ENCODE peak calls at places on chromosomes 1 and 21, in four cellular contexts. One of them, this sample, is unnamed.
A peak's percentile ranks its signal among the peaks of the same experiment; 100 is the strongest.

GRCh38 chr21:16113052-16113715 is 383.4 kb downstream of the USP25 start:
- DNase-seq in H1: no peak
- DNase-seq in IMR-90: peak; percentile 16
- DNase-seq in neuronal stem cell: no peak
- DNase-seq in this sample: peak; percentile 34

GRCh38 chr21:30268608-30269197 is 14.0 kb downstream of the KRTAP24-1 start:
- DNase-seq in neuronal stem cell: no peak
- DNase-seq in H1: peak; percentile 48
- DNase-seq in IMR-90: no peak
- DNase-seq in this sample: no peak

GRCh38 chr21:33317226-33317625 is 7.5 kb upstream of the IFNAR1 start:
- DNase-seq in neuronal stem cell: no peak
- DNase-seq in IMR-90: peak; percentile 18
- DNase-seq in H1: no peak
- DNase-seq in this sample: no peak

GRCh38 chr1:236759252-236759859 is 35.7 kb upstream of the MTR start:
- DNase-seq in IMR-90: peak; percentile 42
- DNase-seq in H1: no peak
- DNase-seq in neuronal stem cell: peak; percentile 45
- DNase-seq in this sample: peak; percentile 51

GRCh38 chr1:179298952-179299351 is 5.4 kb downstream of the SOAT1 start:
- DNase-seq in neuronal stem cell: no peak
- DNase-seq in H1: no peak
- DNase-seq in IMR-90: no peak
- DNase-seq in this sample: no peak

GRCh38 chr1:33089457-33089856 is 8.5 kb downstream of the AZIN2 start:
- DNase-seq in neuronal stem cell: no peak
- DNase-seq in H1: no peak
- DNase-seq in IMR-90: no peak
- DNase-seq in this sample: no peak

GRCh38 chr1:29673669-29674624 is 437.6 kb downstream of the PTPRU start:
- DNase-seq in IMR-90: no peak
- DNase-seq in neuronal stem cell: no peak
- DNase-seq in H1: no peak
- DNase-seq in this sample: no peak

GRCh38 chr1:244651956-244652698 is 799 bp upstream of the DESI2 start:
- DNase-seq in neuronal stem cell: peak; percentile 8
- DNase-seq in H1: no peak
- DNase-seq in IMR-90: peak; percentile 11
- DNase-seq in this sample: no peak

GRCh38 chr1:9730096-9730901 is 78.8 kb downstream of the PIK3CD start:
- DNase-seq in IMR-90: no peak
- DNase-seq in neuronal stem cell: no peak
- DNase-seq in H1: no peak
- DNase-seq in this sample: no peak

GRCh38 chr1:55050283-55050682 is 10.9 kb downstream of the PCSK9 start:
- DNase-seq in neuronal stem cell: no peak
- DNase-seq in IMR-90: peak; percentile 62
- DNase-seq in H1: no peak
- DNase-seq in this sample: no peak

GRCh38 chr1:204128964-204129896 is 22.6 kb downstream of the ETNK2 start:
- DNase-seq in neuronal stem cell: peak; percentile 54
- DNase-seq in IMR-90: peak; percentile 61
- DNase-seq in H1: peak; percentile 94
- DNase-seq in this sample: peak; percentile 77

GRCh38 chr1:178564086-178564782 is 51.3 kb downstream of the TEX35 start:
- DNase-seq in H1: no peak
- DNase-seq in neuronal stem cell: no peak
- DNase-seq in IMR-90: no peak
- DNase-seq in this sample: no peak

GRCh38 chr1:84892657-84893618 is at the start of gene LPAR3:
- DNase-seq in IMR-90: no peak
- DNase-seq in H1: peak; percentile 85
- DNase-seq in neuronal stem cell: peak; percentile 67
- DNase-seq in this sample: peak; percentile 28

GRCh38 chr21:41762236-41762635 is 4.6 kb downstream of the RIPK4 start:
- DNase-seq in H1: peak; percentile 71
- DNase-seq in neuronal stem cell: no peak
- DNase-seq in IMR-90: no peak
- DNase-seq in this sample: no peak

GRCh38 chr1:109400035-109400655 is 2.4 kb upstream of the SORT1 start:
- DNase-seq in IMR-90: no peak
- DNase-seq in H1: no peak
- DNase-seq in neuronal stem cell: no peak
- DNase-seq in this sample: no peak

GRCh38 chr1:223543559-223543958 is 121.9 kb downstream of the CAPN8 start:
- DNase-seq in H1: no peak
- DNase-seq in IMR-90: no peak
- DNase-seq in neuronal stem cell: no peak
- DNase-seq in this sample: no peak

GRCh38 chr1:44245066-44245465 is 31.8 kb downstream of the DMAP1 start:
- DNase-seq in neuronal stem cell: no peak
- DNase-seq in IMR-90: no peak
- DNase-seq in H1: no peak
- DNase-seq in this sample: no peak

GRCh38 chr1:68010094-68010493 is 40.3 kb downstream of the DIRAS3 start:
- DNase-seq in H1: no peak
- DNase-seq in neuronal stem cell: no peak
- DNase-seq in IMR-90: peak; percentile 47
- DNase-seq in this sample: peak; percentile 33

GRCh38 chr1:244067893-244068292 is 16.8 kb downstream of the ZBTB18 start:
- DNase-seq in H1: no peak
- DNase-seq in IMR-90: peak; percentile 46
- DNase-seq in neuronal stem cell: no peak
- DNase-seq in this sample: no peak

GRCh38 chr1:50968884-50969610 is 998 bp upstream of the CDKN2C start:
- DNase-seq in neuronal stem cell: no peak
- DNase-seq in H1: peak; percentile 76
- DNase-seq in IMR-90: no peak
- DNase-seq in this sample: peak; percentile 60

GRCh38 chr1:213481395-213481794 is 430.4 kb downstream of the RPS6KC1 start:
- DNase-seq in IMR-90: no peak
- DNase-seq in neuronal stem cell: no peak
- DNase-seq in H1: no peak
- DNase-seq in this sample: no peak

GRCh38 chr1:36099681-36100341 is 11.1 kb downstream of the ADPRS start:
- DNase-seq in neuronal stem cell: peak; percentile 81
- DNase-seq in H1: peak; percentile 96
- DNase-seq in IMR-90: peak; percentile 73
- DNase-seq in this sample: peak; percentile 72

GRCh38 chr1:107640207-107640606 is 324.8 kb downstream of the VAV3 start:
- DNase-seq in neuronal stem cell: no peak
- DNase-seq in IMR-90: no peak
- DNase-seq in H1: no peak
- DNase-seq in this sample: no peak

GRCh38 chr1:84253891-84254290 is 47.6 kb upstream of the SAMD13 start:
- DNase-seq in neuronal stem cell: no peak
- DNase-seq in H1: no peak
- DNase-seq in IMR-90: peak; percentile 97
- DNase-seq in this sample: peak; percentile 96

GRCh38 chr1:161216945-161217712 is 2.0 kb downstream of the FCER1G start:
- DNase-seq in H1: no peak
- DNase-seq in neuronal stem cell: no peak
- DNase-seq in IMR-90: peak; percentile 86
- DNase-seq in this sample: peak; percentile 95

GRCh38 chr1:225809842-225810578 is at the start of gene EPHX1:
- DNase-seq in H1: peak; percentile 92
- DNase-seq in neuronal stem cell: peak; percentile 74
- DNase-seq in IMR-90: peak; percentile 84
- DNase-seq in this sample: peak; percentile 91

GRCh38 chr1:197838836-197839235 is 63.6 kb upstream of the DENND1B start:
- DNase-seq in neuronal stem cell: no peak
- DNase-seq in IMR-90: peak; percentile 90
- DNase-seq in H1: no peak
- DNase-seq in this sample: peak; percentile 71

DNA sequence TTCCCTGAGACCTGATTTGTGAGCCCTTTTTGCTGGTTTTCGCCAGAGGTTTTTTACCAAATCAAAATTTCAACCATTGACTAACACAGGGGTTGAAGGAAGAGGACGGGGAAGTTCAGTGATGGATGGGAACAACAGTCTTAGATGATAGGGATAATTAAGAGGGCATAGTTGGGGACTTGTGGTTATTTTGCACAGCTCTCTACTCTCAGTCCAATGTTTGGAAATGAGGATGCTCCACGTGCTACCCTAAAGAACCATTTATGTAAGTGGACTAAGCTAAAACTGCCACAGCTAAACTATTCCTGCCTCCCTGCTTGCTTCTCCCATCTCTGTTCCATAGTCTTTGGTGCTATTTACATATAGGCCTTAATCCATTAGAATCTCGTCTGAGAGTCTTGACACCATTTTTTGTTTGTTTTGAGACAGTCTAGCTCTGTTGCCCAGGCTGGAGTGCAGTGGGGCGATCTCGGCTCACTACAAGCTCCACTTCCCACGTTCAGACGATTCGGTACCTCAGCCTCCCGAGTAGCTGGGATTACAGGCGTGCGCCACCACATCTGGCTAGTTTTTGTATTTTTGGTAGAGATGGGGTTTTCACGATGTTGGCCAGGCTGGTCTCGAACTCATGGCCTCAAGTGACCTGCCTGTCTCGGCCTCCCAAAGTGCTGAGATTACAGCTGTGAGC is 689 bp upstream of the MCL1 start:
- DNase-seq in H1: no peak
- DNase-seq in neuronal stem cell: no peak
- DNase-seq in IMR-90: no peak
- DNase-seq in this sample: no peak
- H2AFZ ChIP-seq in H1: no peak overlapping the region
- H2AFZ ChIP-seq in neuronal stem cell: peak overlapping the region; percentile 74
- H2AFZ ChIP-seq in IMR-90: peak overlapping the region; percentile 89
- H2AFZ ChIP-seq in this sample: peak overlapping the region; percentile 4

DNA sequence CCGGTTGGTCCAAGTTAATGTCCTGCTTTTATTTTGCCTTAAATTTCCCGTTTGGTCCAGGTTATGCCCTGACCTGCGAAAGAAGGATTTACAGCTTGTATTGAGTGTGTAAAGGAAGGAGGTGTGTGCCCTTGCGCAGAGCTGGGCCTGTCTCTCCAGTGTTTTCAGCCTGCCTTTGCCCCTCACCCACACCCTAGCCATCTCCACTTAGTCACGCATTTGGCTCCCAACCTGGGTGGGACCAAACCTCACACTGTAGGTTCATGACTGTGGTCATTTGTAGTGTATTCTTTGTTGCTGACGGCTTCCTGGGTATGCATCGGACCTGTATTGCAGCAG is 567 bp upstream of the SRSF10 start:
- DNase-seq in neuronal stem cell: no peak
- DNase-seq in IMR-90: peak; percentile 64
- DNase-seq in H1: peak; percentile 53
- DNase-seq in this sample: peak; percentile 54
- H3K4ac ChIP-seq in neuronal stem cell: no peak overlapping the region
- H3K4ac ChIP-seq in IMR-90: peak overlapping the region; percentile 98
- H3K4ac ChIP-seq in H1: peak overlapping the region; percentile 95
- H3K4ac ChIP-seq in this sample: no peak overlapping the region

DNA sequence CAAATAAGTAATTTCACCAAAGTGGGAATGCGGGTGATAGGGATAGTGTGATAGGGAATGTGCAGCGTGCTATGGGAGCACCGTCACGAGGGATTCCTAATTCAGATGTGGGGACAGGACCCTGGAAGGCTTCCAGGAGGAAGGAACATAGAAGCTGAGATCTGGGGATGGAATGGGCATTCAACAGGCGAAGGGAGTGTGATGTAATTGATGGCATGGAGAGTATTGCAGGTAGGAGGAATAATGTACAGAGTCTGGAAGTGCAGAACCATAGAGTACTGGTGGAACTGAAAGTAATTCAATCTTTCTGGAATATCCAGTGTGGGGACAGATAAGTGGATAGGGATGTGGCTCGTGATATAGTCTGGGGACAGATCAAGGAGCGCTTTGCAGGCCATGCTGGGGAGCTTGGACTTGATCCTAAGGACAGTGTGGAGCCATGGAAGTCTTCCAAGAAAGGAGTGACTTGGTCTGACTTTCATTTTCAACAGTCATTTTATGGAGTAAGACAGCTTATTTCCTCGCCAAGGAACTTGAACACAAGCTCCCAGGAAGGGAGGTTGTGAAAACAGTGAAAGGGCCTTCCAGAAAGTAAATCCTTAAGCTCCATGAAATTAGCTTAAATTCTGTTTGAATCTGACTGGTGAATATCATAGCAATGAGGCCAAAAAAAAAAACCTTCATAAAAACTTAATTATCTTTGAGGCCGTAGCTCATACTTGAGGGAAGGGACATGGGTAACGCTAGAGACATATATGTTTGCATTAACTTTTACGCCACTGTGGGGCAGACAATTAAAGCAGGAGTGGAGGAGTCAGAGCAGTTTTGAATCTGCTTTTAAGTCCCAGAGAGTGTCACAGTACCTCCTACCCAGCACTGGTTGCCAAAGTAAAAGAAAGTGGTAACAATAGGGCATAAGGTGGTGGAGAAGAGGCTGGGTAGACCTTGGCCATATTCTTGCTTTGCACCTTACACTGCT is 55.8 kb downstream of the ROR1 start:
- DNase-seq in H1: no peak
- DNase-seq in IMR-90: no peak
- DNase-seq in neuronal stem cell: no peak
- DNase-seq in this sample: no peak
- H3K4me3 ChIP-seq in H1: no peak overlapping the region
- H3K4me3 ChIP-seq in IMR-90: no peak overlapping the region
- H3K4me3 ChIP-seq in neuronal stem cell: no peak overlapping the region
- H3K4me3 ChIP-seq in this sample: no peak overlapping the region

GRCh38 chr1:57238408-57238807 is 185.5 kb downstream of the DAB1 start:
- DNase-seq in neuronal stem cell: no peak
- DNase-seq in H1: no peak
- DNase-seq in IMR-90: no peak
- DNase-seq in this sample: no peak
- H2AFZ ChIP-seq in neuronal stem cell: no peak overlapping the region
- H2AFZ ChIP-seq in H1: no peak overlapping the region
- H2AFZ ChIP-seq in IMR-90: no peak overlapping the region
- H2AFZ ChIP-seq in this sample: no peak overlapping the region

DNA sequence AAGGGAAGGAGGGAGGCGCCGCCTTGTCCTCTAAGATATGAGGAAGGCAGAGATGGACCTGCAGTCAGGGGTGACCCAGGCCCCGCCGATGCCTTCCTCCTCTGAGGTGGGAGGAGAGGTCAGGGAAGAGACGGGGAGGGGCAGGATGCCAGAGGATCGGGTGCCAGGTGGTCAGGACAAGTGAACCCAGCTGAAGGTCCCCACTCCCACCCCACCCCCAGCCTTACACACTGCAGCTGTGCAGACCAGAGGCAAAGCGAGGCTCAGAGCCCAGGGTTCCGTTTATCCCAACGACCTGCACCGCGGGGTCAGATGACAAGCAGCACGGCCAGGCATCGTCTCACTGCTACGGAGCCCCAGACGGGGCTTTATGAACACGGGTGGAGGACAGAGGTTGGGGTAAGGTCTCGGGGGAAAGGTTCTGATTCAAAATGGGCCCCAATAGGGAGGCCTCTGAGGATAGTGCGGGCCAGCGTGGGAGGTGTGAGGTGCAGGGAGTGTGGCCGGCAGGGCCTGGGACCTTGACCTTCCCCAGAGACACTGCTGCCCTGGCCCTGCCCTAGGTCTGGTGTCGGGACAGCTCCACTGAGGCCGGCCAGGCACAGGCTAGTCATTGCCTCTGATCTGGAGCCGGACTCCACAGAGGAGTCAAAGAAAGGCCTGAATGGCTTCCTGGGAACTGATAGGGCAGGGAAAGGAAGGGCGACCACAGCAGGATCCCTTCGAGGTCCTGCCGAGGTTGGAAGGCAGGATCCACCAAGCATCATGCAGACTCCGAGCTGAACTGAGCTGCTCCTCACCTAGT is 112.4 kb downstream of the WDR4 start:
- DNase-seq in neuronal stem cell: no peak
- DNase-seq in IMR-90: no peak
- DNase-seq in H1: no peak
- DNase-seq in this sample: no peak
- H3K4ac ChIP-seq in neuronal stem cell: no peak overlapping the region
- H3K4ac ChIP-seq in IMR-90: no peak overlapping the region
- H3K4ac ChIP-seq in H1: no peak overlapping the region
- H3K4ac ChIP-seq in this sample: no peak overlapping the region

This sample was measured in mesenchymal stem cell.